ENCODE peak calls at places on chromosomes 11 and 22, in six cellular contexts. M, C, N, A, J and L are unnamed samples.

GRCh38 chr11:68053981-68054812 is 15.4 kb downstream of the TCIRG1 start:
- DNase-seq in M (no peak), C (no peak), N (no peak), A (no peak), J (no peak), L (no peak)

GRCh38 chr11:32173435-32173834 is 82.6 kb downstream of the RCN1 start:
- DNase-seq in M (peak), C (no peak), N (peak), A (peak), J (no peak), L (peak)

GRCh38 chr11:2582958-2583604 is 116.7 kb downstream of the KCNQ1OT1 start:
- DNase-seq in M (no peak), C (no peak), N (peak), A (no peak), J (no peak), L (no peak)

GRCh38 chr11:816433-816779 is 2.3 kb upstream of the PNPLA2 start:
- DNase-seq in M (no peak), C (no peak), N (peak), A (no peak), J (no peak), L (no peak)

GRCh38 chr11:102485095-102485722 is 32.6 kb upstream of the TMEM123 start:
- DNase-seq in M (no peak), C (no peak), N (no peak), A (no peak), J (no peak), L (no peak)

GRCh38 chr22:20028855-20029549 is 8.1 kb downstream of the TANGO2 start:
- DNase-seq in M (no peak), C (no peak), N (no peak), A (no peak), J (no peak), L (peak)

GRCh38 chr11:43585877-43586608 is 94.5 kb upstream of the HSD17B12 start:
- DNase-seq in M (no peak), C (no peak), N (no peak), A (no peak), J (no peak), L (no peak)

GRCh38 chr22:24426859-24427499 is 420 bp upstream of the ADORA2A start:
- DNase-seq in M (no peak), C (no peak), N (no peak), A (no peak), J (no peak), L (no peak)

GRCh38 chr11:68314203-68314885 is 2.0 kb downstream of the LRP5 start:
- DNase-seq in M (no peak), C (no peak), N (no peak), A (no peak), J (no peak), L (no peak)

GRCh38 chr11:122207505-122207904 is 91.5 kb upstream of the BLID start:
- DNase-seq in M (no peak), C (no peak), N (no peak), A (no peak), J (peak), L (no peak)